ENCODE peak calls at places on chromosomes 5 and 9, in six cellular contexts. One of them, this sample, is unnamed. For H3K9me3, the result is how much of the 10 kb centered on the place peaks cover.

GRCh38 chr5:164861610-164862009 is 1356.2 kb downstream of the MAT2B start:
- DNase-seq in mesenchymal stem cell: no peak
- DNase-seq in IMR-90: no peak
- DNase-seq in H9: no peak
- DNase-seq in H1: no peak
- DNase-seq in trophoblast cell: no peak
- DNase-seq in this sample: no peak

GRCh38 chr5:157130933-157131332 is 11.7 kb downstream of the MED7 start:
- DNase-seq in trophoblast cell: peak
- DNase-seq in H1: no peak
- DNase-seq in IMR-90: peak
- DNase-seq in mesenchymal stem cell: peak
- DNase-seq in H9: no peak
- DNase-seq in this sample: no peak

GRCh38 chr9:123749580-123750202 is 180.2 kb downstream of the DENND1A start:
- DNase-seq in H9: no peak
- DNase-seq in IMR-90: peak
- DNase-seq in H1: no peak
- DNase-seq in mesenchymal stem cell: no peak
- DNase-seq in trophoblast cell: no peak
- DNase-seq in this sample: no peak

GRCh38 chr9:137156567-137157375 is 13.1 kb downstream of the LRRC26 start:
- DNase-seq in H9: peak
- DNase-seq in IMR-90: peak
- DNase-seq in H1: no peak
- DNase-seq in trophoblast cell: no peak
- DNase-seq in mesenchymal stem cell: peak
- DNase-seq in this sample: peak

GRCh38 chr9:126763130-126763764 is 41.6 kb upstream of the ZBTB43 start:
- DNase-seq in trophoblast cell: no peak
- DNase-seq in H9: peak
- DNase-seq in mesenchymal stem cell: no peak
- DNase-seq in H1: no peak
- DNase-seq in IMR-90: no peak
- DNase-seq in this sample: no peak

GRCh38 chr5:54580997-54581741 is 63.6 kb downstream of the SNX18 start:
- DNase-seq in IMR-90: peak
- DNase-seq in H1: no peak
- DNase-seq in trophoblast cell: no peak
- DNase-seq in H9: no peak
- DNase-seq in mesenchymal stem cell: peak
- DNase-seq in this sample: no peak

GRCh38 chr9:93949694-93950449 is 5.3 kb downstream of the BARX1 start:
- DNase-seq in mesenchymal stem cell: peak
- DNase-seq in trophoblast cell: no peak
- DNase-seq in H9: peak
- DNase-seq in IMR-90: no peak
- DNase-seq in H1: no peak
- DNase-seq in this sample: no peak

GRCh38 chr9:5750569-5750968 is 82.3 kb downstream of the ERMP1 start:
- DNase-seq in H1: no peak
- DNase-seq in H9: no peak
- DNase-seq in mesenchymal stem cell: no peak
- DNase-seq in IMR-90: no peak
- DNase-seq in trophoblast cell: no peak
- DNase-seq in this sample: no peak

GRCh38 chr5:95930541-95930940 is 31.1 kb downstream of the ELL2 start:
- DNase-seq in H9: no peak
- DNase-seq in trophoblast cell: no peak
- DNase-seq in IMR-90: no peak
- DNase-seq in mesenchymal stem cell: no peak
- DNase-seq in H1: no peak
- DNase-seq in this sample: no peak

GRCh38 chr5:56176155-56176798 is 56.9 kb downstream of the ANKRD55 start:
- DNase-seq in IMR-90: peak
- DNase-seq in H1: no peak
- DNase-seq in mesenchymal stem cell: no peak
- DNase-seq in trophoblast cell: no peak
- DNase-seq in H9: no peak
- DNase-seq in this sample: no peak

GRCh38 chr9:92242115-92242778 is 51.2 kb downstream of the IARS1 start:
- DNase-seq in IMR-90: peak
- DNase-seq in trophoblast cell: no peak
- DNase-seq in H9: no peak
- DNase-seq in H1: no peak
- DNase-seq in mesenchymal stem cell: peak
- DNase-seq in this sample: no peak

GRCh38 chr5:133840168-133840567 is 128.3 kb downstream of the C5orf15 start:
- DNase-seq in mesenchymal stem cell: no peak
- DNase-seq in H9: no peak
- DNase-seq in trophoblast cell: no peak
- DNase-seq in IMR-90: no peak
- DNase-seq in H1: no peak
- DNase-seq in this sample: no peak

GRCh38 chr5:133842846-133843725 is 125.3 kb downstream of the C5orf15 start:
- DNase-seq in trophoblast cell: no peak
- DNase-seq in IMR-90: no peak
- DNase-seq in H1: no peak
- DNase-seq in H9: no peak
- DNase-seq in mesenchymal stem cell: no peak
- DNase-seq in this sample: no peak

GRCh38 chr5:133843911-133844310 is 124.5 kb downstream of the C5orf15 start:
- DNase-seq in IMR-90: no peak
- DNase-seq in H9: peak
- DNase-seq in trophoblast cell: no peak
- DNase-seq in H1: no peak
- DNase-seq in mesenchymal stem cell: no peak
- DNase-seq in this sample: no peak

GRCh38 chr5:133839721-133840120 is 128.7 kb downstream of the C5orf15 start:
- DNase-seq in mesenchymal stem cell: no peak
- DNase-seq in H1: no peak
- DNase-seq in H9: no peak
- DNase-seq in IMR-90: no peak
- DNase-seq in trophoblast cell: no peak
- DNase-seq in this sample: no peak

DNA sequence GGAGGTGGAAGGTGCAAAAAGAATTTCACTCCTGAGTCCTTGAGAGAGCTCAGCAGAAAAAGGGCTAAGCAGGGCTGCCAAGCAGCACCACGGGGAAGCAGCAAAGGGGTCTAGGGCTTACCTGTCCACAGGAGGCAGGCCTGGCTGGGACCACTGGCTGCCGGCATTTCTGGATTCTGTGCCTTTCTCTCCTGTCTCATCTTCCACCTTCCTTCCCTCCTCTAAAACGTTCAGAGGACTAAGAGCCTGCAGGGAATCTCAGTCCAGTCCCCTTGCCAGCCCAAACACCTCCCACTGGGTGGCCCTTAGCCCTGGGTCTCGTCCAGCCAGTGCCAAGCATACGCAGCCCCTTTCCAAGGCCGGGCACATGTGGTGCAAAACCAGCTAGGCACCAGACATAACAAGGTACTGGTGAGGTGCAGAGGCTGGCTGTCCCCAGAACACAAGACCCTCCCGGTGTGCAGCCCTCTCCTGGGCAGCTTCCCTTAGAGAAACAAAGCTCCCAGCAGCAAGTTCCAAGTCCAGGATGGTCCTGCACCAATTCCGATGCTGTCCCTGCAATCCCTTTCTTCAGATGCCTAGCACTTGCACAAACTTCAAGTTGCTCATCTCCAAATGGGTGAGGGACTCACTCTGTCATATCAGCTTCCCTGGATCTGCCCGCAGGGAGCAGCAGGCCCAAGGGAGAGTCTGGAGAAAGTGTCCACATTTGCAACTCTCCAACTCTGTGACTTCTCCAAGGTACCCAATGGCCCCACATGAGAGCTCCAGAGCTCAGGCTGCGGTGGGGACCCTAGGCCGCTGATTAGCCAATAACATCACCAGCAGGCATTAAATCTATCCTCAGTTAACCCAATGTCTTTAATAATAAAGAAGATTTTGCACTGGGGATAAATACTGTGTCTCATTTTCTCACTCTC is 126.3 kb downstream of the C5orf15 start:
- DNase-seq in H9: no peak
- DNase-seq in trophoblast cell: no peak
- DNase-seq in H1: no peak
- DNase-seq in IMR-90: no peak
- DNase-seq in mesenchymal stem cell: no peak
- DNase-seq in this sample: no peak
- H3K9ac ChIP-seq in H9: no peak
- H3K9ac ChIP-seq in trophoblast cell: no peak
- H3K9ac ChIP-seq in H1: no peak
- H3K9ac ChIP-seq in IMR-90: no peak
- H3K9ac ChIP-seq in mesenchymal stem cell: no peak
- H3K9ac ChIP-seq in this sample: no peak

GRCh38 chr5:10396552-10396951 is 43.1 kb downstream of the MARCHF6 start:
- DNase-seq in H9: no peak
- DNase-seq in IMR-90: no peak
- DNase-seq in mesenchymal stem cell: no peak
- DNase-seq in H1: no peak
- DNase-seq in trophoblast cell: no peak
- DNase-seq in this sample: no peak
- H4K8ac ChIP-seq in H9: no peak
- H4K8ac ChIP-seq in IMR-90: no peak
- H4K8ac ChIP-seq in mesenchymal stem cell: no peak
- H4K8ac ChIP-seq in H1: no peak
- H4K8ac ChIP-seq in trophoblast cell: no peak
- H4K8ac ChIP-seq in this sample: no peak

GRCh38 chr5:133457439-133457838 is 154.9 kb downstream of the FSTL4 start:
- DNase-seq in H9: peak
- DNase-seq in trophoblast cell: no peak
- DNase-seq in IMR-90: no peak
- DNase-seq in mesenchymal stem cell: no peak
- DNase-seq in H1: no peak
- DNase-seq in this sample: no peak
- H3K9me3 ChIP-seq in H9: under half
- H3K9me3 ChIP-seq in trophoblast cell: under half
- H3K9me3 ChIP-seq in IMR-90: under half
- H3K9me3 ChIP-seq in mesenchymal stem cell: under half
- H3K9me3 ChIP-seq in H1: under half
- H3K9me3 ChIP-seq in this sample: under half

GRCh38 chr5:111830333-111830732 is 73.3 kb upstream of the NREP start:
- DNase-seq in mesenchymal stem cell: peak
- DNase-seq in H9: no peak
- DNase-seq in trophoblast cell: no peak
- DNase-seq in IMR-90: peak
- DNase-seq in H1: no peak
- DNase-seq in this sample: no peak
- H3K9ac ChIP-seq in mesenchymal stem cell: no peak
- H3K9ac ChIP-seq in H9: no peak
- H3K9ac ChIP-seq in trophoblast cell: no peak
- H3K9ac ChIP-seq in IMR-90: no peak
- H3K9ac ChIP-seq in H1: no peak
- H3K9ac ChIP-seq in this sample: no peak

This sample was measured in neuronal stem cell.